ENCODE peak calls at places on chromosomes 1 and 21, in four cellular contexts. Q is brain microvascular endothelial cell; T is CD8-positive, alpha-beta T cell; H is stomach. Z is an unnamed sample.

GRCh38 chr1:184930232-184930631 is 44.1 kb downstream of the NIBAN1 start:
- DNase-seq in T (no peak), H (no peak), Q (no peak), Z (no peak)

GRCh38 chr1:61427516-61427915 is 297.4 kb downstream of the TM2D1 start:
- DNase-seq in Q (no peak), T (no peak), H (no peak), Z (no peak)

GRCh38 chr21:37700641-37701202 is 215.5 kb downstream of the KCNJ6 start:
- DNase-seq in H (no peak), Q (peak; percentile 61), T (no peak), Z (no peak)

GRCh38 chr1:145879775-145880174 is 5.9 kb downstream of the ANKRD35 start:
- DNase-seq in T (no peak), Q (no peak), H (no peak), Z (no peak)

GRCh38 chr1:10117132-10117531 is 84.4 kb downstream of the UBE4B start:
- DNase-seq in H (no peak), T (no peak), Q (no peak), Z (no peak)

GRCh38 chr1:208988811-208989222 is 594.7 kb upstream of the CAMK1G start:
- DNase-seq in H (no peak), Q (peak; percentile 37), T (no peak), Z (no peak)

GRCh38 chr1:19769211-19769932 is 30.3 kb downstream of the TMCO4 start:
- DNase-seq in T (no peak), Q (no peak), H (no peak), Z (no peak)

GRCh38 chr1:21622466-21623315 is 46.5 kb downstream of the RAP1GAP start:
- DNase-seq in T (no peak), Q (no peak), H (peak; percentile 81), Z (peak; percentile 66)

GRCh38 chr1:90713741-90714509 is 3.2 kb downstream of the BARHL2 start:
- DNase-seq in T (no peak), H (no peak), Q (no peak), Z (no peak)

GRCh38 chr1:50348449-50349241 is 74.6 kb downstream of the DMRTA2 start:
- DNase-seq in T (no peak), H (peak; percentile 42), Q (peak; percentile 66), Z (peak; percentile 36)

GRCh38 chr1:53902235-53902920 is 8.4 kb downstream of the DIO1 start:
- DNase-seq in Q (no peak), T (no peak), H (no peak), Z (no peak)

GRCh38 chr1:155078496-155079209 is at the start of gene EFNA3:
- DNase-seq in Q (no peak), T (no peak), H (peak; percentile 75), Z (peak; percentile 49)

GRCh38 chr1:39981957-39982356 is 27.0 kb downstream of the MFSD2A start:
- DNase-seq in Q (peak; percentile 86), T (no peak), H (no peak), Z (no peak)

GRCh38 chr21:46324390-46325072 is 575 bp downstream of the PCNT start:
- DNase-seq in H (peak; percentile 90), Q (peak; percentile 53), T (peak; percentile 79), Z (peak; percentile 96)

GRCh38 chr1:232952514-232953175 is 2.2 kb downstream of the NTPCR start:
- DNase-seq in T (no peak), Q (peak; percentile 23), H (peak; percentile 39), Z (no peak)

GRCh38 chr1:97577613-97578012 is 343.2 kb downstream of the DPYD start:
- DNase-seq in H (no peak), T (no peak), Q (no peak), Z (no peak)

GRCh38 chr1:39863177-39863576 is 20.1 kb downstream of the TRIT1 start:
- DNase-seq in Q (no peak), H (no peak), T (no peak), Z (no peak)

GRCh38 chr1:201704439-201704792 is 124.5 kb upstream of the IPO9 start:
- DNase-seq in Q (no peak), T (no peak), H (no peak), Z (no peak)

GRCh38 chr1:116940809-116941640 is 31.3 kb downstream of the PTGFRN start:
- DNase-seq in H (no peak), Q (no peak), T (no peak), Z (no peak)

GRCh38 chr1:153152481-153152880 is 1.8 kb upstream of the SPRR2G start:
- DNase-seq in H (no peak), Q (no peak), T (no peak), Z (no peak)
- TF ChIP-seq CTCF in H (no peak), Q (no peak), T (no peak), Z (no peak)

GRCh38 chr21:44742418-44743153 is 31.2 kb upstream of the TSPEAR start:
- DNase-seq in Q (no peak), H (no peak), T (no peak), Z (no peak)
- TF ChIP-seq CTCF in Q (peak; percentile 43), H (no peak), T (peak; percentile 41), Z (no peak)

GRCh38 chr1:161484613-161485012 is 20.6 kb upstream of the FCGR2A start:
- DNase-seq in T (no peak), Q (no peak), H (no peak), Z (no peak)
- TF ChIP-seq CTCF in T (peak; percentile 20), Q (peak; percentile 52), H (no peak), Z (no peak)

DNA sequence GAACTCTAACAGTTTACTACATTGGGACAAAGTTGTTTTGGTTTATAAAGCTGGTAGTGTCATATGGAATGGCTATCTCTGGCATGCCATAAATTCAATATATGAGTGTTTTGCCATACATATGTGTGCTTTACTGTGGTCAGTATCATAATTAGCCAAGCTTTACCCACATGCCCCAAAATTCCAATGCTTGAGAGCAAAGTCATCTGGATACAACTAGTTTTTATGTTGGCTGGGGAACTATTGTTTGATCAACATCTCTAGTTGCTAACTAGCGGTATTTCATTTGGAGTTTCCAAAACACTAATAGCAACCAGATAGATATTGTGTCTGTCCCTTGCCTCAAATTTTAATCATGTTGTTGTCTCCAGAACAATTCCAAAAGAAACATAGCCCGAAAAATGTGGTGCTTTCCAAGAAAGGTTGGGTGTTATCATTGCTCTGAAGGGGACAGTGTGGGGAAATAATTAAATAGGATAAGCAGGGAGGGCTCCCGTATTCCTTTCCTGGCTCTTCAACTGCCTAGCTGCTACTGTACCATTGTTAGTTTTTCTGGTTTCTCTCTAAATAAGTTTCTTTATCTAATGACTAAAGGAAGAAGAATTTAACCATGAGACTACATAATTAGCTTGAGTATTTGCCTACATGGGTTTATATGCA is 136.1 kb downstream of the TGFB2 start:
- DNase-seq in Q (peak; percentile 58), T (no peak), H (no peak), Z (no peak)
- TF ChIP-seq CTCF in Q (no peak), T (no peak), H (no peak), Z (no peak)

GRCh38 chr21:26097475-26097874 is 73.1 kb downstream of the APP start:
- DNase-seq in H (no peak), Q (no peak), T (no peak), Z (no peak)

GRCh38 chr21:26095131-26095530 is 75.4 kb downstream of the APP start:
- DNase-seq in H (no peak), Q (no peak), T (no peak), Z (no peak)

GRCh38 chr21:26098758-26099157 is 71.8 kb downstream of the APP start:
- DNase-seq in Q (no peak), T (no peak), H (no peak), Z (no peak)

GRCh38 chr21:26096494-26096893 is 74.1 kb downstream of the APP start:
- DNase-seq in H (no peak), Q (no peak), T (no peak), Z (no peak)

DNA sequence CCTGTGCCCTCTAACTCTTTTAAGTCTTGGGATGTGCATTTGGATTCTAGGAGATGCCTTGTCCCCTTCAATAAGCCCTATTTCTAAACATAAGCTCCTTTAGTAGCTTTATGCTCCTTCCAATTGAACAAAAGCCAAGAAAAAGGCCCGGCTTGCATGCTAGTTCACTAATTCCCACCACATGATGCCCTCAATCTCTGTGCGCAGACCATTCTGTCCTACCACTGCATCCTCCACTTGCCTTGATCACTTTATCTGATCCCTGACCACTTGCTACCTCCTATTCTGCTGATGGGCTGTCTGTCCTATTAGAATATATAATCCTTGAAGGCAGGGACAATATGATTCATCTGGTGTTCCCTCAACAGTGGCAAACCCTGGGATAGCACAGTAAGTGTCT is 73.6 kb downstream of the APP start:
- DNase-seq in Q (no peak), T (no peak), H (no peak), Z (no peak)
- TF ChIP-seq CTCF in Q (no peak), T (no peak), H (no peak), Z (no peak)

DNA sequence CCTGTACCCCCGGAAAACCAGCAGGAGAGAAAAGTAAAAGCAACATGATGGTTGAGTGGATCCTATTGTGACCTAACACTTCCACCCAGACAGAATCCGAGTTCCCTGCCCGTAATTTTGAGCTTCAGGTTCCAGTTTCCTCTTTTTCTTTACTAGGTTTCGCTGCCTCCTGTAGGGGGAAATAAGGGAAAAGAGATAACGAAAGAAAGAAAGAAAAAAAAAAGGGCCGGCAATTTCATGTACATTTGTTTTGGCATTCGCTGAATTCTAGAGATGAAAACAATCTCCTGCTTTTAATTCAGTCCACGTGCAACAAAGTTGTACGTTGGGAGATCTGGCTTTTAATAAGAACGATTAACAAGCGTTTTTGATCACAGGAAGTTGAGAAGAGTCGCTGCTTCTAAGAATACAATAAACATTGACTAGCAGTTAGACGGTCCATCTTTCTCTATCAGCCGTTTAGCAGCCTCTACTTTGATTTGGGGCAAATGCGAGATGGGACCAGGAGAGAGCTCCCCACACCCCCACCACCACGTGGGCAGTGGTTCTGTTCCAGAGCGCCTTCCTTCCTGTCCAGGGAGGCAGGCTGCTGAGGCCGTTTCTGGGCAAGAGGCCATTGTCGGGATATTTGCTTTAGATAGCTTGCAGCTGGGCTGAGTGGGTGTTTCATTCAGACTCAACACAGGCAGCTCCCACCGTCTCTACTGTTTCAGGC is 155.9 kb upstream of the RUNX1 start:
- DNase-seq in H (peak; percentile 90), T (no peak), Q (peak; percentile 93), Z (peak; percentile 86)
- TF ChIP-seq CTCF in H (no peak), T (no peak), Q (peak; percentile 3), Z (no peak)

GRCh38 chr21:34670220-34670961 is 1.6 kb downstream of the CLIC6 start:
- DNase-seq in T (no peak), Q (no peak), H (peak; percentile 35), Z (no peak)

GRCh38 chr21:34669149-34669879 is 520 bp downstream of the CLIC6 start:
- DNase-seq in H (peak; percentile 54), T (no peak), Q (no peak), Z (no peak)

GRCh38 chr21:34673006-34673405 is 4.2 kb downstream of the CLIC6 start:
- DNase-seq in Q (no peak), H (no peak), T (no peak), Z (no peak)

GRCh38 chr21:34671891-34672290 is 3.1 kb downstream of the CLIC6 start:
- DNase-seq in T (no peak), Q (no peak), H (no peak), Z (no peak)

DNA sequence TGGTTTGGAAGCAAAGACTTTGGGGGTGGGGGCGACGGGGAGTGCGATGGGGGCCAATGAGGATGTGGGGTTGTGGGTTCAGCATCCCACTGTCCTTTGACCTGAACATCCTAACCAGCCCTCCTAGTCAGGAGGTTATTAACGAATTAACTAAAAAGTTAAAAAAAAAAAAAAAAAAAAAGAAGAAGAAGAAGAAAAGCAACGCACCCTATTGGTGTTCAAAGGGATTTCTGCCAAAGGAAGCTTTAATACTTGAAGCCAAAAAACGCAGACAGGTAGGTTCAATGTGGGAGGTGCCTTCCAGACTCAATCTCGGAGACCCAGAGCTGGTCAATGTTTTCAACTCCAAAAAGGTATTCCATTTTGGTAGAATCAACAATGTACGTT is 2.2 kb downstream of the CLIC6 start:
- DNase-seq in H (no peak), T (no peak), Q (no peak), Z (no peak)
- TF ChIP-seq CTCF in H (no peak), T (no peak), Q (no peak), Z (no peak)

Z was measured in pancreas.